ENCODE peak calls at places on chromosomes 7 and 10, in eight cellular contexts. C, S, L, N, R, Z, W and X are unnamed samples.

GRCh38 chr10:3258291-3258848 is 85.8 kb upstream of the PITRM1 start:
- DNase-seq in Z (no peak), S (peak; percentile 31), W (no peak), C (no peak), R (no peak), N (no peak), L (no peak), X (no peak)

GRCh38 chr7:117085275-117085674 is 132.0 kb downstream of the ST7 start:
- DNase-seq in C (no peak), W (no peak), R (no peak), Z (no peak), S (no peak), L (no peak), N (no peak), X (no peak)

GRCh38 chr7:121420976-121421375 is 24.9 kb upstream of the FAM3C start:
- DNase-seq in W (no peak), Z (no peak), C (no peak), L (no peak), S (no peak), N (no peak), R (no peak), X (no peak)

GRCh38 chr10:30057421-30057841 is 2.0 kb downstream of the JCAD start:
- DNase-seq in N (no peak), S (no peak), R (no peak), Z (no peak), L (peak; percentile 14), W (no peak), C (no peak), X (no peak)

GRCh38 chr7:35334511-35334910 is 80.6 kb upstream of the TBX20 start:
- DNase-seq in C (no peak), R (no peak), Z (no peak), S (no peak), L (no peak), N (no peak), W (no peak), X (no peak)

GRCh38 chr10:44902838-44903545 is 8.1 kb upstream of the TMEM72 start:
- DNase-seq in C (no peak), N (no peak), S (no peak), W (no peak), R (no peak), L (no peak), Z (no peak), X (no peak)

GRCh38 chr10:75444781-75445386 is 13.5 kb downstream of the LRMDA start:
- DNase-seq in Z (no peak), S (no peak), C (no peak), W (no peak), R (no peak), N (no peak), L (no peak), X (no peak)

GRCh38 chr7:108419961-108420360 is 36.3 kb downstream of the NRCAM start:
- DNase-seq in W (no peak), C (no peak), R (no peak), S (no peak), L (no peak), Z (no peak), N (no peak), X (no peak)

GRCh38 chr10:72081772-72082590 is 6.4 kb downstream of the SPOCK2 start:
- DNase-seq in N (no peak), W (no peak), Z (no peak), S (no peak), L (no peak), R (peak; percentile 50), C (no peak), X (no peak)

GRCh38 chr10:102726274-102726673 is 11.8 kb downstream of the SFXN2 start:
- DNase-seq in N (no peak), W (no peak), C (no peak), L (peak; percentile 46), S (peak; percentile 45), R (peak; percentile 33), Z (no peak), X (no peak)

GRCh38 chr7:93148135-93148534 is at the start of gene SAMD9L:
- DNase-seq in Z (no peak), S (peak; percentile 41), C (no peak), W (no peak), L (peak; percentile 51), R (no peak), N (no peak), X (no peak)
- H3K4me3 ChIP-seq in Z (peak within 1 kb of the TSS; percentile 62), S (peak within 1 kb of the TSS; percentile 47), C (peak within 1 kb of the TSS; percentile 40), W (no peak within 1 kb of the TSS), L (peak within 1 kb of the TSS; percentile 87), R (peak within 1 kb of the TSS; percentile 36), N (peak within 1 kb of the TSS; percentile 75), X (peak within 1 kb of the TSS; percentile 78)

DNA sequence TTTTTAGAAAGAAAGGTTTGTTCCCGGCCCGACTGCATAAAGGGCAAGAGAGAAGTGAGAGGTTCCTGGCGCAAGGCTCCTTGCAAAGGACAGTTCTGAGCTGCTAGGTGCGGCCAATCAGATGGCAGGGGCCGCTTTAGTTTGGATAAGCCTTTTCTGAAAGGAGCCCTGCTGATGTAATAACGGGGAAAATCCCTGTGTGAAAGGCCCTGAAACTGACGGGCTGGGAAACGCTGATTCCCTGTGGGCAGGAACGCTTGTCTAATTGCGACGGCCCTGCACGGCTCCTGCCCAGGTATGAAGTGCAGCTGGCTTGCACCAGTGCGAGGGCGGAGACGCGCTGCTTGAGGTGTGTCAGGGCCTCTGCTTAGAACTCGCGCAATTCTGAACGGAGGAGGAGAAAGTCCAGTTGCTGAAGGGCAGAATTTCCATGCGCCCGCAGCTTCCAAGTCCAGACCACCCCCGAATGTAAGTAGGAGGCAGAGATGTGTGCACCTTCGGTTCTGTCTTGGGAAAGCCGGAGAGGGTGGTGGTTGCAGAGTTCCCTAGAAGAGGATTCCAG is 30.5 kb downstream of the TACC2 start:
- DNase-seq in C (no peak), L (no peak), Z (no peak), N (no peak), S (no peak), W (peak; percentile 55), R (peak; percentile 85), X (no peak)
- H3K4me3 ChIP-seq in C (no peak overlapping the region), L (no peak overlapping the region), Z (no peak overlapping the region), N (no peak overlapping the region), S (no peak overlapping the region), W (no peak overlapping the region), R (peak overlapping the region; percentile 13), X (no peak overlapping the region)

GRCh38 chr7:70006411-70006920 is 408.2 kb downstream of the AUTS2 start:
- DNase-seq in L (peak; percentile 36), R (no peak), W (no peak), Z (no peak), N (no peak), S (peak; percentile 31), C (no peak), X (no peak)
- H3K4me3 ChIP-seq in L (no peak overlapping the region), R (no peak overlapping the region), W (no peak overlapping the region), Z (no peak overlapping the region), N (no peak overlapping the region), S (no peak overlapping the region), C (no peak overlapping the region), X (no peak overlapping the region)

DNA sequence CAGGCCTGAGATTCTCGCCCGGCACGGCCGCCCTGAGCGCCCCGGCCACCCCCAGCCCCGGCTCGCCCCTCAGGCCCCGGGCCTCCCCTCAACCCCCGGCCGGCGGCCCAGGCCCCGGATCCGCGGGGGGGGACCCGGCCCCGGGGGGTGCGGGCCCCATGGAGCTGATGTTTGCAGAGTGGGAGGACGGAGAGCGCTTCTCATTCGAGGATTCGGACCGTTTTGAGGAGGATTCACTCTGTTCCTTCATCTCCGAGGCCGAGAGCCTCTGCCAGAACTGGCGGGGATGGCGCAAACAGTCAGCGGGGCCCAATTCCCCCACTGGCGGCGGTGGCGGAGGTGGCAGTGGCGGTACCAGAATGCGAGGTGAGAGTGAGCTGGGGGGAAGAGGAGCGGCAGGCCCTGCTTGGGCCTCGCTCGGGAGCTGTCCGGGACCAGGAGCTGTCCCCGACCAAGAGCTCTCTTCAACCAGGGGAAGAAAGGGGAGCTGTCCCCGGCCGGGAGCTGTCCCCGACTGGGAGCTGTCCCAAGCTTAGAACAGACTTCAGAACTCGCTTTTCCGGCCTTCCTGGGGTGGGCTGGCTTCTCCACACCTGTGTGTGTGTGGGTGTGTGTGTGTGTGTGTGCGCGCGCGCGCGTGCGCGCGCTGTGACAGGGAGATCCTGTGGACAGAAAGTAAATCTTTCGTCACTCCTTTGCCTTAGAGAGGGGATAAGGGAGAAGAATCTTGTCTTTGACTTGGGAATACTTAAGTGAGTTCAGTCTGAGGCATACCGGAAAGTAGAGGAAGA is 510 bp downstream of the ZSWIM8 start:
- DNase-seq in S (peak; percentile 49), R (peak; percentile 69), W (peak; percentile 61), N (no peak), C (no peak), L (peak; percentile 67), Z (peak; percentile 35), X (no peak)
- H3K4me3 ChIP-seq in S (peak overlapping the region; percentile 73), R (peak overlapping the region; percentile 70), W (peak overlapping the region; percentile 57), N (peak overlapping the region; percentile 84), C (peak overlapping the region; percentile 84), L (peak overlapping the region; percentile 97), Z (peak overlapping the region; percentile 67), X (peak overlapping the region; percentile 91)

GRCh38 chr10:110765513-110766375 is 106.0 kb upstream of the PDCD4 start:
- DNase-seq in Z (no peak), L (no peak), W (no peak), C (no peak), S (no peak), R (no peak), N (no peak), X (no peak)

GRCh38 chr10:110762849-110763211 is 108.9 kb upstream of the PDCD4 start:
- DNase-seq in R (no peak), N (no peak), C (no peak), W (no peak), S (no peak), Z (no peak), L (no peak), X (no peak)

GRCh38 chr10:110762109-110762848 is 109.4 kb upstream of the PDCD4 start:
- DNase-seq in W (no peak), N (no peak), L (no peak), S (no peak), C (no peak), R (no peak), Z (no peak), X (no peak)

GRCh38 chr10:110764793-110765512 is 106.8 kb upstream of the PDCD4 start:
- DNase-seq in C (no peak), N (no peak), Z (no peak), R (no peak), S (no peak), L (no peak), W (no peak), X (no peak)

DNA sequence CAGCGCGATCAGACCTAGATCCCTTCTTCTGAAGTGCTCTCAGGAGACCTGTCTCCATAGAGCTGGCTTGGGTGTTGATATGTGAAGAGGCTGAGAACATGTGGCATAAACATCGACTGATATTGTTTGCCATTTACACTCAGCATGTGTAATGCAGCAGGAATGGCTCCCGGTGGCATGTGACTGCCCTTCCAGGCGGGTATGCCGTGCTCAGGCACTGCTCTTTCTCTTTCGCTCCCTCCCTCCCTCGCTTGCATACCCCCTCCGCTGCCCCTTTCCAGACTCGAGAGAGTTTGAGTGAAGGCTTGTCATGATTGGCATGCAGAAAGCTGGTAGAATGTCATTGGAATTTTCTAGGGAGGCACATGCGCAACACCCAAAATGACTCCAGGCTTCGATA is 107.3 kb upstream of the PDCD4 start:
- DNase-seq in Z (no peak), R (no peak), W (no peak), C (peak; percentile 74), N (no peak), L (no peak), S (no peak), X (no peak)
- H3K4me3 ChIP-seq in Z (no peak overlapping the region), R (no peak overlapping the region), W (no peak overlapping the region), C (peak overlapping the region; percentile 22), N (no peak overlapping the region), L (no peak overlapping the region), S (no peak overlapping the region), X (no peak overlapping the region)